ENCODE peak calls at places on chromosome 6, in four cellular contexts. Z is HL-60, D is K562, C is GM12878. P is an unnamed sample.

GRCh38 chr6:44263357-44264100 is 1.8 kb downstream of the NFKBIE start:
- DNase-seq in D (peak; percentile 39), C (no peak), Z (peak; percentile 60), P (no peak)

GRCh38 chr6:116008470-116009229 is 52.0 kb downstream of the FRK start:
- DNase-seq in C (peak; percentile 73), Z (no peak), D (no peak), P (no peak)

GRCh38 chr6:109526905-109527628 is 44.0 kb upstream of the ZBTB24 start:
- DNase-seq in C (peak; percentile 28), Z (peak; percentile 68), D (peak; percentile 80), P (no peak)

GRCh38 chr6:170253910-170254269 is 37.0 kb downstream of the DLL1 start:
- DNase-seq in Z (no peak), D (no peak), C (no peak), P (no peak)

GRCh38 chr6:52505726-52506501 is 70.9 kb downstream of the TRAM2 start:
- DNase-seq in Z (peak; percentile 15), C (no peak), D (no peak), P (no peak)

GRCh38 chr6:67331304-67331703 is 1303.8 kb upstream of the ADGRB3 start:
- DNase-seq in D (peak; percentile 55), C (no peak), Z (no peak), P (no peak)

GRCh38 chr6:5855787-5856186 is 150.9 kb downstream of the NRN1 start:
- DNase-seq in C (no peak), Z (no peak), D (no peak), P (no peak)

GRCh38 chr6:150846641-150847040 is 18.9 kb upstream of the MTHFD1L start:
- DNase-seq in D (no peak), C (no peak), Z (no peak), P (no peak)

GRCh38 chr6:2498224-2498623 is 252.5 kb downstream of the MYLK4 start:
- DNase-seq in D (no peak), Z (no peak), C (no peak), P (no peak)

GRCh38 chr6:9523462-9523861 is 891.4 kb downstream of the TFAP2A start:
- DNase-seq in Z (no peak), D (no peak), C (no peak), P (no peak)

GRCh38 chr6:155328539-155329459 is 14.5 kb upstream of the TFB1M start:
- DNase-seq in D (no peak), Z (no peak), C (no peak), P (no peak)

GRCh38 chr6:18632670-18633410 is 245.7 kb downstream of the RNF144B start:
- DNase-seq in D (no peak), Z (no peak), C (no peak), P (no peak)

GRCh38 chr6:148407372-148407771 is 64.7 kb downstream of the SASH1 start:
- DNase-seq in D (no peak), C (no peak), Z (no peak), P (no peak)

GRCh38 chr6:169096326-169096882 is 157.2 kb downstream of the THBS2 start:
- DNase-seq in Z (no peak), C (no peak), D (no peak), P (no peak)

GRCh38 chr6:28657756-28658465 is 132.2 kb downstream of the GPX5 start:
- DNase-seq in D (peak; percentile 75), Z (peak; percentile 52), C (peak; percentile 44), P (no peak)

GRCh38 chr6:27178860-27179259 is 68.6 kb upstream of the PRSS16 start:
- DNase-seq in C (no peak), D (no peak), Z (no peak), P (no peak)

GRCh38 chr6:155708100-155708499 is 252.5 kb upstream of the NOX3 start:
- DNase-seq in Z (no peak), C (no peak), D (no peak), P (no peak)

DNA sequence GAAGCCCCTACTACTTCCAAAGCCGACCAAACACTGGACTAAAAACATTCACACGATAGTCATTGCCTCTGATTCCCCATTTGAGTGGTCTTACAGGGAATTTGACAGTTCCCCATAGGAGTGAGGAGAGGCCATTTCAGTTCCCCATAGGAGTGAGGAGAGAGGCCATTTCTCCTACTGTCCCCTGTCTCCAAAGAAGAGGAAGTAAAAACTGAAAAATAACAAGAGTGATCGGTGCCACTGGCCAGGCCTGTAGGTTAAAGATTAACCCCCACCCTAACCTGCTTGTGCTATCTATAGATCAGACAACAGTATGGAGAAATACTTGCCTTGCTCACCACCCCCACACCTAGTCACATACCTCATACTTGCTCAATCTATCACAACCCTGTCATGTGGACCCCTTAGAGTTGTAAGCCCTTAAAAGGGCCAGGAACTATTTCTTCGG is 204.0 kb upstream of the MOCS1 start:
- DNase-seq in C (peak; percentile 27), Z (no peak), D (peak; percentile 55), P (no peak)
- TF ChIP-seq SPI1 in C (no peak), Z (no peak), D (no peak), P (no peak)

GRCh38 chr6:139904572-139904971 is 530.1 kb upstream of the CITED2 start:
- DNase-seq in C (no peak), D (no peak), Z (no peak), P (no peak)
- TF ChIP-seq SPI1 in C (no peak), D (no peak), Z (no peak), P (no peak)

GRCh38 chr6:111789593-111789992 is 83.7 kb downstream of the FYN start:
- DNase-seq in C (no peak), Z (no peak), D (no peak), P (no peak)
- TF ChIP-seq SPI1 in C (no peak), Z (no peak), D (no peak), P (no peak)

DNA sequence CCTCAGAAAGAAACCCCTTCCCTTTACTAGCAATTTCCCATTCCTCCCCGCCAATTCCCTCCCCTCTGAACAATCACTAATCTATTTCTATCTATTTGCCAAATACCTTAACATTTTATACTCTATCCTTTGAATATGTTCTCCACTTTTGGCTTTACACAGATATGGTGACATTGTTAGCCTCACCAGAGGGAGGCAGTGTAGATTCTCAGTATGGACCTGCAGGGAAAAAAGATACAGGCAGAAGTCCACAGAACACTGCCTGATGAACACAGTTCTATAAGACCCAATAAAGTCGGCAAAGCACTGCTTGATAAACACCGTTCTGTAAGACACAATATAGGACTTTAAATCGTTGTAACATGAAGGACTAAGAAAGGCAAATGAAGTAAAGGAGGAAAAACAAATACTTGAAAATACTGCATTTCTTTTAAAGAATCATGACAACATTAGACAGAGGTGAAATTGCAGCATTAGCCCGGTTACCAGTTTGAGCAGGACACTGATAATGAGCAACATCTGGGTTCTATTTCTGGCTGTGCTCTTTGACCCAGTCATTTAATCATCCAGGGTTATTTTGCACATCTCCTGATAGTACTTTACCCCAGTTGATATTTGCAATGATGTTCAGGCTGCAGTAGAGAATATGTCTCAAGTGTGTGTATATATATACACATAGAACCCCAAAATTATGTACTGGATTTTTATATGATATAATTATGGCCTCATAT is 296.8 kb downstream of the UTRN start:
- DNase-seq in Z (peak; percentile 17), D (peak; percentile 66), C (no peak), P (no peak)
- TF ChIP-seq SPI1 in Z (no peak), D (no peak), C (no peak), P (no peak)

GRCh38 chr6:131400054-131400781 is 172.8 kb upstream of the ARG1 start:
- DNase-seq in Z (no peak), D (peak; percentile 15), C (no peak), P (no peak)
- TF ChIP-seq SPI1 in Z (no peak), D (no peak), C (no peak), P (no peak)

GRCh38 chr6:129117355-129117754 is 234.4 kb downstream of the LAMA2 start:
- DNase-seq in C (no peak), D (no peak), Z (no peak), P (no peak)
- TF ChIP-seq SPI1 in C (no peak), D (no peak), Z (no peak), P (no peak)

DNA sequence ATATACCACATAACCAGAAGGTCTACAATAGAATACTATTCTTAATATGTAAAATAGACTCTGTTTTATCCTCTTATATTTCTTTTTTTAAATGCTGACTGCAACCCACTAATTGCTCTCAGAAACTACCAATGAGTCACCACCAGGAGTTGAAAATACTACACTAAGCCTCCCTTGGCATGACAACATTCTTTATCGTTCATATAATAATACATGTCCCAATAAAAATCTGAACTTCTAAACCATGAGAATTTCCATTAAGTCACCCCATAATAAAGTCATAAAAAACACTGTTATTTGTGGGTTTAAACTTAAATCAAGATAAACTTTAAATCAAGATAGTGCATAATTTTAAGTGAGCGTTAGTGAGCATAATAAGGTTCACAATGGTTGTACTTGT is 4.2 kb downstream of the HACE1 start:
- DNase-seq in C (no peak), Z (no peak), D (no peak), P (no peak)
- TF ChIP-seq SPI1 in C (no peak), Z (no peak), D (no peak), P (no peak)

DNA sequence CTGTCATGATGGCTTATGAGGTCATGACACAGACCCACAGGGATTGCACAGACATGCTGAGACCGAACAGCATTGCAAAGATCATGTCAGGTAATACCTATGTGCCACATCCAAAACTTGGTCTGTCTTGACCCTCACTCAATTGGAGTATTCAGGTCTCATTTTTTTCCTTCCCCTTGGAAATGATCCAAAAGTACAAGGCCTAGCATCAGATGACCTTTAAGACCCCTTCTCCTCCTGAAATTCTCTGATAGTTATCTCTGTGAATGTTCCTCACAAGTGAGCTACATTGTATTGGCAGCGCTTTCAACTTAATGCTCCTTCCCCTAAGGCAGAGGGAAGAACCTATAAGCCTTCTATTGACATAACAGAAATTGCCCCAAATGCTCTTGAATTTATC is 507.4 kb upstream of the JARID2 start:
- DNase-seq in C (no peak), Z (no peak), D (no peak), P (no peak)
- TF ChIP-seq SPI1 in C (no peak), Z (no peak), D (no peak), P (no peak)

P was measured in GM12891.